ENCODE peak calls at places on chromosomes 4 and X, in seven cellular contexts. X is heart left ventricle, J is GM20000, B is esophagus squamous epithelium, T is HFF-Myc, S is right lobe of liver, V is adrenal gland. O is an unnamed sample.

GRCh38 chrX:132508834-132509233 is 20.0 kb upstream of the MBNL3 start:
- DNase-seq in B (no peak), J (no peak), S (no peak), V (no peak), T (no peak), X (no peak), O (no peak)

GRCh38 chrX:130995351-130995967 is 62.7 kb upstream of the ARHGAP36 start:
- DNase-seq in B (no peak), T (no peak), J (no peak), S (no peak), X (no peak), V (no peak), O (no peak)

GRCh38 chr4:77930154-77930553 is 67.5 kb downstream of the MRPL1 start:
- DNase-seq in J (no peak), B (no peak), T (no peak), X (no peak), S (no peak), V (no peak), O (no peak)

GRCh38 chrX:110734894-110735541 is 60.6 kb downstream of the CHRDL1 start:
- DNase-seq in V (no peak), T (peak), J (no peak), B (no peak), X (no peak), S (no peak), O (no peak)

GRCh38 chr4:29046716-29047115 is 1673.5 kb upstream of the PCDH7 start:
- DNase-seq in S (no peak), B (no peak), V (no peak), J (no peak), T (no peak), X (no peak), O (no peak)

GRCh38 chr4:7769936-7770674 is 169.6 kb downstream of the AFAP1 start:
- DNase-seq in S (no peak), B (no peak), J (no peak), X (peak), V (no peak), T (no peak), O (peak)

GRCh38 chr4:113468165-113469022 is 293.1 kb downstream of the CAMK2D start:
- DNase-seq in T (peak), J (no peak), S (no peak), V (peak), B (peak), X (peak), O (no peak)

GRCh38 chr4:21802406-21802805 is 146.2 kb downstream of the KCNIP4 start:
- DNase-seq in B (no peak), X (no peak), T (no peak), V (no peak), S (no peak), J (no peak), O (no peak)

GRCh38 chr4:8762951-8763735 is 108.5 kb downstream of the HMX1 start:
- DNase-seq in V (no peak), B (no peak), T (no peak), J (no peak), S (no peak), X (peak), O (no peak)

GRCh38 chr4:114366368-114366767 is 232.2 kb upstream of the UGT8 start:
- DNase-seq in X (no peak), S (no peak), V (no peak), B (no peak), J (no peak), T (no peak), O (no peak)

GRCh38 chrX:132171478-132171877 is 43.7 kb upstream of the FRMD7 start:
- DNase-seq in X (no peak), V (no peak), T (no peak), J (no peak), B (no peak), S (peak), O (no peak)

GRCh38 chr4:26763063-26763462 is 97.6 kb upstream of the STIM2 start:
- DNase-seq in V (no peak), J (no peak), S (no peak), B (no peak), X (no peak), T (no peak), O (no peak)

GRCh38 chrX:153226344-153227190 is 47.5 kb downstream of the MAGEA1 start:
- DNase-seq in S (no peak), T (peak), J (no peak), B (no peak), V (no peak), X (peak), O (no peak)

GRCh38 chr4:183455431-183456145 is 11.2 kb downstream of the CDKN2AIP start:
- DNase-seq in X (no peak), V (no peak), T (no peak), J (no peak), S (no peak), B (no peak), O (no peak)

GRCh38 chrX:73214366-73215094 is at the start of gene NAP1L2:
- DNase-seq in B (no peak), V (peak), X (peak), T (no peak), J (no peak), S (peak), O (peak)

GRCh38 chr4:957231-957580 is 16.2 kb downstream of the DGKQ start:
- DNase-seq in S (no peak), X (peak), J (no peak), T (no peak), V (no peak), B (no peak), O (no peak)

GRCh38 chr4:102543529-102543928 is 42.4 kb downstream of the NFKB1 start:
- DNase-seq in S (no peak), V (no peak), X (no peak), T (no peak), J (no peak), B (no peak), O (no peak)

GRCh38 chr4:134202557-134202956 is 968 bp upstream of the PABPC4L start:
- DNase-seq in T (no peak), S (no peak), B (no peak), V (no peak), X (no peak), J (no peak), O (no peak)

GRCh38 chr4:31045724-31046318 is 325.7 kb downstream of the PCDH7 start:
- DNase-seq in B (no peak), T (no peak), V (no peak), S (no peak), J (no peak), X (no peak), O (no peak)

GRCh38 chr4:87005690-87006461 is 71.1 kb downstream of the AFF1 start:
- DNase-seq in T (no peak), S (no peak), X (no peak), V (no peak), J (peak), B (no peak), O (peak)

GRCh38 chr4:98617358-98618047 is 40.9 kb downstream of the TSPAN5 start:
- DNase-seq in B (no peak), S (no peak), T (no peak), J (no peak), V (no peak), X (no peak), O (no peak)

GRCh38 chr4:1246111-1246881 is 2.6 kb downstream of the CTBP1 start:
- DNase-seq in J (peak), V (peak), T (no peak), S (peak), B (no peak), X (no peak), O (peak)

GRCh38 chrX:2464677-2465166 is 36.1 kb downstream of the DHRSX start:
- DNase-seq in V (no peak), B (no peak), X (no peak), S (no peak), T (no peak), J (no peak), O (no peak)

GRCh38 chrX:133544105-133544504 is 128.8 kb upstream of the GPC4 start:
- DNase-seq in T (no peak), V (no peak), B (no peak), X (no peak), J (no peak), S (no peak), O (no peak)

GRCh38 chrX:134431894-134432293 is 28.1 kb upstream of the HPRT1 start:
- DNase-seq in J (no peak), V (no peak), X (no peak), S (no peak), B (no peak), T (peak), O (no peak)

GRCh38 chr4:148926861-148927260 is 484.6 kb upstream of the NR3C2 start:
- DNase-seq in S (no peak), V (no peak), X (peak), J (no peak), B (no peak), T (no peak), O (no peak)

GRCh38 chr4:6550821-6551220 is 24.2 kb upstream of the MAN2B2 start:
- DNase-seq in B (no peak), V (no peak), T (no peak), J (no peak), S (no peak), X (no peak), O (no peak)

GRCh38 chr4:180455226-180455625 is 1788.0 kb upstream of the TENM3 start:
- DNase-seq in B (no peak), J (no peak), X (no peak), T (no peak), S (no peak), V (no peak), O (no peak)

GRCh38 chr4:180462116-180462515 is 1781.1 kb upstream of the TENM3 start:
- DNase-seq in V (no peak), T (no peak), X (no peak), J (no peak), S (no peak), B (no peak), O (no peak)

DNA sequence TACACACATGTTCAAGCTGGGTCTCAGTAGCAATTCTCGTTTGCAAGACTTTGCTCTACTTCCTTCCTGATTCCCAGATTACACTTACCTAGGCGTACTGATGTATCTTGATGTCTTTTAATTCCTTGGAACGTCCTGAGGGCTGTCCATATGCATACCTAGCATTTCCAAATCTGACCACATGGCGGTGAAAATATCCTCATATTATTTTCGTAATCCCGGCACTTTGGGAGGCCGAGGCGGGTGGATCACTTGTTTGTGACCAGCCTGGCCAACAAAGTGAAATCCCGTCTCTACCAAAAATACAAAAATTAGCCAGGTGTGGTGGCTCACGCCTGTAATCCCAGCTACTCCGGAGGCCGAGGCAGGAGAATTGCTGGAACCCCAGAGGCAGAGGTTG is 1786.3 kb upstream of the TENM3 start:
- DNase-seq in V (no peak), B (no peak), T (no peak), J (no peak), X (no peak), S (no peak), O (no peak)
- TF ChIP-seq CTCF in V (no peak), B (no peak), T (no peak), J (no peak), X (no peak), S (no peak), O (no peak)

DNA sequence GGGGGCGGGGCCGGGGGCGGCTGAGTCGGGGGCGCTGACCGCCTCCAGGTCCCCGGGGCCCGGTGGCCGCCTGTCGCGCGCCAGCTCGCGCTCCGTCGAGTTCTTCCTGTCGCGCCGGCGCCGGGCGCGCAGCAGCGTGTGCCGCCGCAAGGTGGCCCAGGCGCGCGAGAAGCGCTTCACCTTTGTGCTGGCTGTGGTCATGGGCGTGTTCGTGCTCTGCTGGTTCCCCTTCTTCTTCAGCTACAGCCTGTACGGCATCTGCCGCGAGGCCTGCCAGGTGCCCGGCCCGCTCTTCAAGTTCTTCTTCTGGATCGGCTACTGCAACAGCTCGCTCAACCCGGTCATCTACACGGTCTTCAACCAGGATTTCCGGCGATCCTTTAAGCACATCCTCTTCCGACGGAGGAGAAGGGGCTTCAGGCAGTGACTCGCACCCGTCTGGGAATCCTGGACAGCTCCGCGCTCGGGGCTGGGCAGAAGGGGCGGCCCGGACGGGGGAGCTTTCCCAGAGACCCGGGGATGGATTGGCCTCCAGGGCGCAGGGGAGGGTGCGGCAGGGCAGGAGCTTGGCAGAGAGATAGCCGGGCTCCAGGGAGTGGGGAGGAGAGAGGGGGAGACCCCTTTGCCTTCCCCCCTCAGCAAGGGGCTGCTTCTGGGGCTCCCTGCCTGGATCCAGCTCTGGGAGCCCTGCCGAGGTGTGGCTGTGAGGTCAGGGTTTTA is 1.5 kb downstream of the ADRA2C start:
- DNase-seq in J (no peak), X (no peak), T (no peak), B (no peak), S (no peak), V (no peak), O (no peak)
- TF ChIP-seq CTCF in J (peak), X (no peak), T (no peak), B (no peak), S (peak), V (no peak), O (peak)

GRCh38 chr4:39850727-39851126 is 127.0 kb downstream of the PDS5A start:
- DNase-seq in J (no peak), B (no peak), V (no peak), X (no peak), T (no peak), S (no peak), O (no peak)

GRCh38 chr4:39841894-39842293 is 135.8 kb downstream of the PDS5A start:
- DNase-seq in T (no peak), J (no peak), S (no peak), X (no peak), B (no peak), V (no peak), O (no peak)

GRCh38 chr4:39846705-39847104 is 131.0 kb downstream of the PDS5A start:
- DNase-seq in J (no peak), T (no peak), B (no peak), V (no peak), S (no peak), X (no peak), O (no peak)

GRCh38 chr4:39846135-39846534 is 131.6 kb downstream of the PDS5A start:
- DNase-seq in X (no peak), T (no peak), S (no peak), V (no peak), J (no peak), B (no peak), O (no peak)
- TF ChIP-seq CTCF in X (no peak), T (no peak), S (no peak), V (no peak), J (no peak), B (no peak), O (no peak)

GRCh38 chrX:140701480-140701879 is 8.1 kb upstream of the LINC00632 start:
- DNase-seq in T (no peak), X (no peak), V (no peak), S (no peak), B (no peak), J (no peak), O (no peak)
- TF ChIP-seq CTCF in T (no peak), X (peak), V (peak), S (peak), B (peak), J (no peak), O (peak)

DNA sequence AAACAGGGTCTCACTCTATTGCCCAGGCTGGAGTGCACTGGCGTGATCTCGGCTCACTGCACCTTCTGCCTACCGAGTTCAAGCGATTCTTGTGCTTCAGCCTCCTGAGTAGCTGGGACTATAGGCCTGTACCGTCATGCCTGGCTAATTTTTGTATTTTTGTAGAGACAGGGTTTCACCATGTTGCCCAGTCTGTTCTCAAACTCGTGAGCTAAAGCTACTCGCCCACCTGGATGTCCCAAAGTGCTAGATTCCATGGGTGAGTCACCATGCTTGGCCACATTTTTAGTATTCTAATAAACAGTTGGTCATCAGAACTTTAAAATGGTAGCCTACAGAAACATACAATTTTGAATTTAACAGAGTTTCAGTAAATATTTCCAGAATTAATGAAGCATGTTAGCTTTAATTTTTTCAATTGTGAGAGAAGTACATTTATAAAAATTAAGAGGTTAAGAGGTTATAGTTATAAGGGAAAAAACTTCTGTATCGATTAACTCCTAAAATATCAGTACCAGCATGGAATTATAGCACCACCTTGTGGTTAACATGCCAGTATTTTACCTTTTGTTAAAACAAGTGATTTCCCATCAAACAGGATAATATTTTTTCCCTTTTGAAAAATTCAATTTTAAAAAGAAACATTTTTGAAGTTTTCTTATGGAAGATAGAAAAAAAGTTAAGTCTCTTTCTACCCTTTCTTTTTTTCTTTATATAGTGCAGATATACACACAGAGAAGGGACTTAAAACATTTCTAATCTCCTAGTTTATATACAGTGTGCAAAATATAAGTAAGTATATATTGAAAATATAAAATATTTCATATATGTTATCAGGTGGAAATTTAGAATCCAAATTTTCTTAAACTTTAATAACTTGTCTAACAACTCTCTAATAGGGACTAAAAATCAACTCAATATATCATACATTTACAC is 35.4 kb downstream of the CEP44 start:
- DNase-seq in V (no peak), X (no peak), J (peak), S (no peak), T (no peak), B (no peak), O (peak)
- TF ChIP-seq CTCF in V (peak), X (peak), J (peak), S (peak), T (peak), B (peak), O (peak)

DNA sequence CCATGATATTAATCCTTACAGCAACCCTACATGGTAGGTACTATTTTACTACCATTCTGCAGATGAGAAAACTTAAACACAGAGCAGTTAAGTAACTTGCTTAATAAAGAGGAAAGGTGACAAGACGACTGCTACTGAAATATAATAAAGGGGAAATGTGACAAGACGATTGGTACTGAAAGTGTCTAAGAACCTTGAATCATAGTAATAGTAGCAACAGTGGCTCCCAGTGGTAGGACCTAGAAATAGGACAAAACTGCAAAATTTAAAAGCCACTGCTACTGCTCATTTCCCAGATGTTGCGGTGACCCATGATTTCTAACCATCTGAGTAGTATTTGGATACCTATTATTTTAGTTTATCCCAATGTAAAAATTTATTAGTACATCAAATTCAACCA is 89.5 kb downstream of the TASL start:
- DNase-seq in V (no peak), X (no peak), S (no peak), B (no peak), T (no peak), J (peak), O (peak)
- TF ChIP-seq CTCF in V (peak), X (no peak), S (peak), B (no peak), T (no peak), J (no peak), O (peak)

GRCh38 chr4:65033899-65034298 is 624.6 kb upstream of the TECRL start:
- DNase-seq in T (no peak), J (no peak), B (no peak), V (no peak), X (no peak), S (no peak), O (no peak)
- TF ChIP-seq CTCF in T (no peak), J (no peak), B (no peak), V (no peak), X (no peak), S (no peak), O (no peak)

GRCh38 chr4:142840516-142841123 is 5.5 kb downstream of the INPP4B start:
- DNase-seq in X (no peak), B (no peak), V (no peak), J (no peak), T (no peak), S (no peak), O (peak)
- TF ChIP-seq CTCF in X (peak), B (peak), V (peak), J (no peak), T (peak), S (peak), O (peak)

GRCh38 chrX:108397627-108398392 is 40.4 kb downstream of the COL4A6 start:
- DNase-seq in J (no peak), B (no peak), X (no peak), S (no peak), V (no peak), T (no peak), O (no peak)

GRCh38 chrX:108396188-108396885 is 41.9 kb downstream of the COL4A6 start:
- DNase-seq in J (no peak), S (no peak), T (no peak), V (no peak), B (no peak), X (no peak), O (no peak)

GRCh38 chrX:108399427-108400165 is 38.6 kb downstream of the COL4A6 start:
- DNase-seq in B (no peak), V (no peak), X (no peak), S (no peak), J (no peak), T (no peak), O (no peak)

GRCh38 chrX:108396986-108397385 is 41.2 kb downstream of the COL4A6 start:
- DNase-seq in X (no peak), T (no peak), V (no peak), S (no peak), J (no peak), B (no peak), O (no peak)
- TF ChIP-seq CTCF in X (no peak), T (no peak), V (no peak), S (no peak), J (no peak), B (no peak), O (no peak)

O was measured in GM13977.